ENCODE peak calls at places on chromosomes 7 and 10, in four cellular contexts. F is activated naive CD4-positive, alpha-beta T cell treated with anti-CD3 and anti-CD28 coated beads, Interleukin-2, amount 50 U/mL, for 72 hours; A is body of pancreas; N is CD4-positive, alpha-beta T cell. T is an unnamed sample.

GRCh38 chr10:76311752-76312699 is 880.6 kb downstream of the LRMDA start:
- DNase-seq in F (no peak), A (peak; percentile 43), N (no peak), T (no peak)

GRCh38 chr10:64014281-64014680 is 493.1 kb downstream of the REEP3 start:
- DNase-seq in F (no peak), A (no peak), N (no peak), T (no peak)

GRCh38 chr10:93757766-93758509 is at the start of gene LGI1:
- DNase-seq in F (no peak), A (no peak), N (no peak), T (no peak)

GRCh38 chr7:106583133-106583532 is 77.8 kb downstream of the CCDC71L start:
- DNase-seq in F (no peak), A (no peak), N (no peak), T (no peak)

GRCh38 chr10:112295853-112296830 is 12.9 kb downstream of the TECTB start:
- DNase-seq in F (no peak), A (no peak), N (no peak), T (no peak)

GRCh38 chr10:91076991-91077548 is 143.4 kb upstream of the PCGF5 start:
- DNase-seq in F (no peak), A (no peak), N (no peak), T (no peak)

GRCh38 chr7:28879105-28879504 is 79.0 kb downstream of the TRIL start:
- DNase-seq in F (no peak), A (no peak), N (no peak), T (no peak)

GRCh38 chr7:94557211-94557610 is 47.6 kb downstream of the CASD1 start:
- DNase-seq in F (no peak), A (no peak), N (no peak), T (no peak)

GRCh38 chr10:4775808-4776207 is 50.2 kb upstream of the AKR1E2 start:
- DNase-seq in F (peak; percentile 6), A (no peak), N (no peak), T (no peak)

GRCh38 chr7:73712773-73713172 is 6.7 kb downstream of the STX1A start:
- DNase-seq in F (no peak), A (no peak), N (no peak), T (no peak)

GRCh38 chr10:73773152-73773879 is 8.5 kb upstream of the CHCHD1 start:
- DNase-seq in F (no peak), A (no peak), N (no peak), T (no peak)

GRCh38 chr10:38038107-38038931 is 27.8 kb downstream of the ZNF33A start:
- DNase-seq in F (no peak), A (no peak), N (no peak), T (no peak)